ENCODE peak calls at places on chromosomes 2 and 18, in four cellular contexts. R is K562, T is HCT116, H is GM12878. S is an unnamed sample.

GRCh38 chr2:102891261-102891660 is 129.4 kb downstream of the TMEM182 start:
- DNase-seq in R (no peak), T (no peak), H (no peak), S (no peak)

GRCh38 chr18:67525328-67526110 is 9.0 kb upstream of the DSEL start:
- DNase-seq in R (no peak), T (no peak), H (no peak), S (no peak)

GRCh38 chr2:136375017-136375901 is 257.3 kb upstream of the CXCR4 start:
- DNase-seq in R (no peak), T (no peak), H (no peak), S (no peak)

GRCh38 chr2:20706786-20707185 is 39.8 kb downstream of the GDF7 start:
- DNase-seq in R (no peak), T (no peak), H (no peak), S (no peak)

GRCh38 chr2:79887747-79888374 is 375.0 kb downstream of the CTNNA2 start:
- DNase-seq in R (peak; percentile 74), T (peak; percentile 31), H (peak; percentile 9), S (no peak)

GRCh38 chr2:31054383-31054782 is 83.9 kb downstream of the GALNT14 start:
- DNase-seq in R (no peak), T (no peak), H (no peak), S (no peak)

GRCh38 chr2:177332041-177332991 is 60.3 kb upstream of the AGPS start:
- DNase-seq in R (peak; percentile 84), T (peak; percentile 39), H (peak; percentile 45), S (no peak)

GRCh38 chr2:120736202-120736954 is 710 bp downstream of the GLI2 start:
- DNase-seq in R (no peak), T (no peak), H (no peak), S (peak; percentile 64)

DNA sequence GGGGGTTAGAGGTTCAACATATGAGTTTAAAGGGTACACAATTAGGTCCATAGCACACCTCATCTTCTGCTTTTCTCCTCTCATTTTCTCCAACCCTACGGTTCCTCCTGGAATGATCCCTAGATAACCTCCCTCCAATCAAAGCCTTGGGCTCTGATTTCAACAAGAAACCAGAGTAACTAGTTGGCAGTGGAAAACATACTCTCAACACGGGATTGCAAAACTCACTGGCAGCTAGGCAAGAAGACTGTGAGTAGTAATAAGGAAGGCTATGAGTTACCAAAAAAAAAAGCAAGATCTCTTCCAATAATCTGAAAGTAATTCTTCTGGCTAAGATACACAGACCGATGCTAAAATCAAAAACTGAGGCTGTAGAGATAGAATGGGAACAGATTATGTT is 28.5 kb upstream of the CCDC102B start:
- DNase-seq in R (no peak), T (no peak), H (no peak), S (no peak)
- TF ChIP-seq EGR1 in R (no peak), T (no peak), H (no peak), S (no peak)

DNA sequence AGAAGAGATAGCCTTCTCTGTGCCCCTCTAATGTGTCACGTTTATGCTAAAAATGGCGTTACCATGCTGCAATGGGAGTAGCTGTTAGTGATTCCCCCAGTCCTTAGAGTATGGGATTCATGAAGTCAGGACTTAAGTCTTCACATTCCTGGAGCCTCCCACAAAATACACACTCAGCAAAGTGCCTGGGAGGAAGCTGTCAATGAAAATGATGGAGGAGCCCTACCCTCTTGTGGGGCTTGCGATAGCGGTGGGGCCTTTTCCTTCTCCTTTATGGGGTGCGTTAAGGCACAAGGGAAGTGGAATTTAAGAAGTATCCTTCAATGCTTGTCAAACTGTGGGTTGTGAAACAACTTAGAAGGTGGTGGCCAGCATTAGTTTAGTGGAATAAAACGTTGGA is 144.6 kb upstream of the COPS8 start:
- DNase-seq in R (no peak), T (no peak), H (no peak), S (peak; percentile 38)
- TF ChIP-seq EGR1 in R (no peak), T (no peak), H (no peak), S (no peak)

GRCh38 chr2:118720866-118721265 is 126.6 kb downstream of the EN1 start:
- DNase-seq in R (no peak), T (no peak), H (no peak), S (no peak)

GRCh38 chr2:118722976-118723375 is 124.5 kb downstream of the EN1 start:
- DNase-seq in R (no peak), T (no peak), H (no peak), S (no peak)

GRCh38 chr2:118726821-118727220 is 120.6 kb downstream of the EN1 start:
- DNase-seq in R (no peak), T (no peak), H (no peak), S (no peak)

GRCh38 chr2:118721817-118722551 is 125.5 kb downstream of the EN1 start:
- DNase-seq in R (peak; percentile 84), T (no peak), H (no peak), S (no peak)

DNA sequence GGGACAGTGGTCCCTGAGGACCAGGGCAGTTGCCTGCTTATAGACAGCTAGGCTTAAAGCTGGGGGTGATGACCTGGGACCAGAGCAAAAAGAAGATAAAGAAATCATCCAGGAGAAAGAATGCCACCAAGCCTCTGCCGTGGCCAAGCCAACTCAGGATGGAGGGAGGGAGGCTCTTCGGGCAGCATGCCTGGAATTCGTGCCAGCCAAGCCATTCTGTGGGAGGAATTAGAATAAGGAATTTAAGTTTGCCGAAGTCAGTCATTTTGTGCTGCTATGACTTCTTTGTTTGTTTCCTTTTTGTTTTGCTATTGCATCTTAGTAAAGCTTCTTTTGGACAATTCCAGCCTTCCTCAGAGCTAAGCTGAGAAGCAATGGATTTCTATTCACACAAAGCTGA is 124.1 kb downstream of the EN1 start:
- DNase-seq in R (no peak), T (no peak), H (no peak), S (no peak)
- TF ChIP-seq EGR1 in R (no peak), T (no peak), H (no peak), S (no peak)

GRCh38 chr2:86622878-86623548 is 652 bp downstream of the RNF103 start:
- DNase-seq in R (peak; percentile 64), T (no peak), H (no peak), S (no peak)

GRCh38 chr2:86625096-86625495 is 1.4 kb upstream of the RNF103 start:
- DNase-seq in R (no peak), T (no peak), H (no peak), S (no peak)

GRCh38 chr2:86623549-86624547 is at the start of gene RNF103:
- DNase-seq in R (peak; percentile 94), T (peak; percentile 71), H (peak; percentile 42), S (peak; percentile 58)

GRCh38 chr2:86621290-86621943 is 2.2 kb downstream of the RNF103 start:
- DNase-seq in R (peak; percentile 23), T (no peak), H (no peak), S (no peak)

GRCh38 chr2:86622409-86622877 is 1.2 kb downstream of the RNF103 start:
- DNase-seq in R (peak; percentile 30), T (no peak), H (no peak), S (no peak)
- TF ChIP-seq EGR1 in R (no peak), T (no peak), H (no peak), S (no peak)